ENCODE peak calls at places on chromosomes 12 and 14, in seven cellular contexts. X is lung; I is adrenal gland; W is left ventricle myocardium inferior; Y is CD8-positive, alpha-beta memory T cell; E is stomach; A is right cardiac atrium. R is an unnamed sample.

GRCh38 chr12:104662908-104663307 is 206.2 kb downstream of the CHST11 start:
- DNase-seq in E (no peak), W (no peak), X (no peak), I (no peak), Y (no peak), A (no peak), R (no peak)

GRCh38 chr12:108939594-108939993 is 59.7 kb downstream of the DAO start:
- DNase-seq in Y (peak; percentile 7), I (peak; percentile 15), A (no peak), X (no peak), E (no peak), W (no peak), R (no peak)

GRCh38 chr14:75095690-75096089 is 26.2 kb downstream of the ZC2HC1C start:
- DNase-seq in E (no peak), A (no peak), W (no peak), Y (no peak), I (no peak), X (no peak), R (no peak)

GRCh38 chr14:71290960-71291466 is 383.8 kb downstream of the PCNX1 start:
- DNase-seq in I (peak; percentile 72), W (no peak), Y (no peak), E (no peak), A (no peak), X (no peak), R (no peak)

GRCh38 chr14:70118064-70118463 is 70.7 kb downstream of the SLC8A3 start:
- DNase-seq in A (no peak), Y (no peak), X (no peak), I (no peak), W (no peak), E (no peak), R (no peak)

GRCh38 chr12:56449622-56449984 is 377 bp upstream of the TIMELESS start:
- DNase-seq in Y (no peak), W (no peak), E (no peak), A (no peak), I (no peak), X (no peak), R (no peak)

GRCh38 chr12:14664434-14665023 is 31.9 kb downstream of the GUCY2C start:
- DNase-seq in X (no peak), A (no peak), Y (peak; percentile 42), W (no peak), E (peak; percentile 30), I (peak; percentile 60), R (peak; percentile 34)

GRCh38 chr12:98574110-98574509 is 19.4 kb upstream of the SLC25A3 start:
- DNase-seq in E (peak; percentile 35), I (no peak), Y (no peak), A (no peak), X (no peak), W (no peak), R (no peak)

GRCh38 chr12:65826513-65827171 is 2.4 kb downstream of the HMGA2 start:
- DNase-seq in I (no peak), W (no peak), A (no peak), E (no peak), Y (no peak), X (no peak), R (no peak)

GRCh38 chr14:23202001-23202400 is 18.5 kb upstream of the SLC7A8 start:
- DNase-seq in Y (no peak), E (no peak), W (no peak), A (no peak), X (no peak), I (no peak), R (no peak)

GRCh38 chr14:52077261-52077984 is 8.6 kb upstream of the NID2 start:
- DNase-seq in Y (no peak), A (no peak), W (no peak), I (no peak), X (no peak), E (no peak), R (no peak)

GRCh38 chr14:72743626-72744025 is 150.3 kb downstream of the DPF3 start:
- DNase-seq in W (no peak), I (no peak), X (peak; percentile 18), E (peak; percentile 13), A (no peak), Y (no peak), R (no peak)

GRCh38 chr14:91351508-91351853 is 66.1 kb downstream of the CCDC88C start:
- DNase-seq in I (no peak), X (no peak), W (no peak), Y (no peak), E (no peak), A (no peak), R (no peak)

GRCh38 chr12:89895101-89895500 is 186.5 kb upstream of the ATP2B1 start:
- DNase-seq in Y (no peak), W (no peak), E (no peak), X (no peak), I (no peak), A (no peak), R (no peak)

GRCh38 chr12:15152864-15153263 is 68.4 kb downstream of the RERG start:
- DNase-seq in X (no peak), E (no peak), I (no peak), W (no peak), A (no peak), Y (no peak), R (no peak)

GRCh38 chr14:21058903-21059302 is 1.3 kb downstream of the RNASE8 start:
- DNase-seq in A (no peak), Y (no peak), W (no peak), E (no peak), X (no peak), I (no peak), R (no peak)

GRCh38 chr12:81992461-81992860 is 233.3 kb upstream of the PPFIA2 start:
- DNase-seq in X (no peak), W (no peak), I (peak; percentile 4), E (peak; percentile 34), Y (peak; percentile 46), A (peak; percentile 33), R (no peak)

GRCh38 chr12:47225356-47225755 is 145.6 kb upstream of the AMIGO2 start:
- DNase-seq in X (no peak), I (no peak), W (no peak), Y (no peak), A (no peak), E (no peak), R (no peak)

GRCh38 chr12:11580125-11580751 is 69.2 kb upstream of the ETV6 start:
- DNase-seq in X (peak; percentile 57), A (no peak), Y (no peak), E (peak; percentile 32), W (no peak), I (peak; percentile 23), R (peak; percentile 28)

GRCh38 chr12:113942209-113942608 is 23.9 kb downstream of the RBM19 start:
- DNase-seq in I (no peak), W (no peak), E (no peak), Y (no peak), X (no peak), A (no peak), R (no peak)

GRCh38 chr12:56596815-56597214 is 33.3 kb downstream of the BAZ2A start:
- DNase-seq in I (no peak), W (no peak), A (no peak), E (no peak), Y (no peak), X (no peak), R (no peak)

GRCh38 chr14:95323361-95323760 is 3.7 kb upstream of the CLMN start:
- DNase-seq in Y (no peak), A (no peak), X (no peak), W (no peak), E (no peak), I (no peak), R (no peak)

GRCh38 chr14:82837611-82838140 is 1304.0 kb upstream of the SEL1L start:
- DNase-seq in Y (no peak), A (no peak), W (no peak), X (no peak), I (no peak), E (no peak), R (no peak)

GRCh38 chr14:104750658-104751057 is 2.3 kb upstream of the SIVA1 start:
- DNase-seq in E (no peak), Y (no peak), X (no peak), W (no peak), A (peak; percentile 32), I (no peak), R (no peak)

GRCh38 chr12:18653465-18653864 is 84.3 kb downstream of the PLCZ1 start:
- DNase-seq in W (no peak), I (no peak), Y (no peak), A (no peak), X (no peak), E (no peak), R (no peak)
- H3K4me1 ChIP-seq in W (no peaks in the 10 kb centered on the region), I (no peaks in the 10 kb centered on the region), Y (no peaks in the 10 kb centered on the region), A (no peaks in the 10 kb centered on the region), X (no peaks in the 10 kb centered on the region), E (no peaks in the 10 kb centered on the region), R (no peaks in the 10 kb centered on the region)

GRCh38 chr12:52971701-52972329 is 22.9 kb downstream of the KRT18 start:
- DNase-seq in Y (no peak), A (no peak), E (no peak), I (peak; percentile 19), W (no peak), X (no peak), R (no peak)
- H3K4me1 ChIP-seq in Y (no peaks in the 10 kb centered on the region), A (peaks cover 6% of the 10 kb centered on the region), E (peaks cover 13% of the 10 kb centered on the region), I (no peaks in the 10 kb centered on the region), W (peaks cover 10% of the 10 kb centered on the region), X (no peaks in the 10 kb centered on the region), R (no peaks in the 10 kb centered on the region)

GRCh38 chr12:43730283-43730682 is 28.3 kb downstream of the PUS7L start:
- DNase-seq in W (no peak), E (no peak), Y (peak; percentile 6), X (no peak), A (no peak), I (no peak), R (no peak)
- H3K4me1 ChIP-seq in W (no peaks in the 10 kb centered on the region), E (no peaks in the 10 kb centered on the region), Y (no peaks in the 10 kb centered on the region), X (no peaks in the 10 kb centered on the region), A (no peaks in the 10 kb centered on the region), I (no peaks in the 10 kb centered on the region), R (no peaks in the 10 kb centered on the region)

GRCh38 chr12:8034802-8035201 is 2.3 kb downstream of the FOXJ2 start:
- DNase-seq in E (no peak), X (no peak), I (no peak), A (no peak), Y (no peak), W (no peak), R (no peak)
- H3K4me1 ChIP-seq in E (peaks cover 75% of the 10 kb centered on the region), X (peaks cover 31% of the 10 kb centered on the region), I (peaks cover 32% of the 10 kb centered on the region), A (peaks cover 34% of the 10 kb centered on the region), Y (peaks cover 73% of the 10 kb centered on the region), W (peaks cover 84% of the 10 kb centered on the region), R (no peaks in the 10 kb centered on the region)

R was measured in uterus.